ENCODE peak calls at places on chromosomes 1 and 21, in four cellular contexts. One of them, this sample, is unnamed. For H3K4me1, the result is how much of the 10 kb centered on the place peaks cover.

GRCh38 chr1:217924924-217925323 is 293.8 kb downstream of the SPATA17 start:
- DNase-seq in GM23248: peak
- DNase-seq in uterus: no peak
- DNase-seq in thoracic aorta: no peak
- DNase-seq in this sample: no peak

GRCh38 chr1:168689726-168690602 is 39.0 kb downstream of the DPT start:
- DNase-seq in uterus: no peak
- DNase-seq in GM23248: peak
- DNase-seq in thoracic aorta: no peak
- DNase-seq in this sample: no peak

GRCh38 chr21:31887596-31887920 is 14.7 kb downstream of the HUNK start:
- DNase-seq in thoracic aorta: no peak
- DNase-seq in GM23248: no peak
- DNase-seq in uterus: peak
- DNase-seq in this sample: no peak

GRCh38 chr1:228375578-228376261 is 30.9 kb downstream of the TRIM11 start:
- DNase-seq in thoracic aorta: no peak
- DNase-seq in GM23248: no peak
- DNase-seq in uterus: no peak
- DNase-seq in this sample: no peak

GRCh38 chr1:89087241-89087640 is 22.2 kb upstream of the GBP1 start:
- DNase-seq in thoracic aorta: no peak
- DNase-seq in GM23248: no peak
- DNase-seq in uterus: no peak
- DNase-seq in this sample: no peak

GRCh38 chr21:45576838-45577737 is 34.8 kb upstream of the SLC19A1 start:
- DNase-seq in thoracic aorta: no peak
- DNase-seq in uterus: peak
- DNase-seq in GM23248: no peak
- DNase-seq in this sample: no peak

GRCh38 chr1:215957692-215958091 is 390.6 kb downstream of the KCTD3 start:
- DNase-seq in uterus: no peak
- DNase-seq in thoracic aorta: no peak
- DNase-seq in GM23248: peak
- DNase-seq in this sample: no peak

GRCh38 chr1:89331890-89332289 is 32.0 kb upstream of the GBP6 start:
- DNase-seq in GM23248: no peak
- DNase-seq in uterus: no peak
- DNase-seq in thoracic aorta: no peak
- DNase-seq in this sample: no peak

GRCh38 chr1:29912413-29912812 is 676.1 kb downstream of the PTPRU start:
- DNase-seq in GM23248: peak
- DNase-seq in thoracic aorta: no peak
- DNase-seq in uterus: no peak
- DNase-seq in this sample: no peak

GRCh38 chr1:40708750-40709099 is 17.2 kb downstream of the NFYC start:
- DNase-seq in uterus: no peak
- DNase-seq in GM23248: peak
- DNase-seq in thoracic aorta: no peak
- DNase-seq in this sample: no peak

GRCh38 chr21:41615613-41616012 is 107.7 kb upstream of the TMPRSS2 start:
- DNase-seq in thoracic aorta: no peak
- DNase-seq in GM23248: peak
- DNase-seq in uterus: no peak
- DNase-seq in this sample: no peak

GRCh38 chr1:179706339-179706941 is 36.7 kb upstream of the FAM163A start:
- DNase-seq in thoracic aorta: no peak
- DNase-seq in GM23248: peak
- DNase-seq in uterus: peak
- DNase-seq in this sample: peak

GRCh38 chr21:33762798-33763572 is 120.7 kb downstream of the ITSN1 start:
- DNase-seq in thoracic aorta: no peak
- DNase-seq in uterus: no peak
- DNase-seq in GM23248: peak
- DNase-seq in this sample: no peak

GRCh38 chr1:8813991-8814390 is 3.4 kb downstream of the RERE start:
- DNase-seq in uterus: no peak
- DNase-seq in thoracic aorta: no peak
- DNase-seq in GM23248: peak
- DNase-seq in this sample: no peak

GRCh38 chr1:51234721-51235425 is 1.2 kb upstream of the RNF11 start:
- DNase-seq in GM23248: peak
- DNase-seq in thoracic aorta: peak
- DNase-seq in uterus: peak
- DNase-seq in this sample: peak

GRCh38 chr21:42746593-42747266 is 93.3 kb downstream of the PDE9A start:
- DNase-seq in GM23248: no peak
- DNase-seq in uterus: no peak
- DNase-seq in thoracic aorta: no peak
- DNase-seq in this sample: peak

GRCh38 chr1:61504840-61505239 is 220.1 kb downstream of the TM2D1 start:
- DNase-seq in thoracic aorta: no peak
- DNase-seq in GM23248: peak
- DNase-seq in uterus: no peak
- DNase-seq in this sample: no peak

GRCh38 chr1:62295921-62296451 is 23.2 kb downstream of the KANK4 start:
- DNase-seq in GM23248: peak
- DNase-seq in uterus: no peak
- DNase-seq in thoracic aorta: no peak
- DNase-seq in this sample: no peak

GRCh38 chr1:206537141-206537540 is 29.8 kb downstream of the RASSF5 start:
- DNase-seq in uterus: no peak
- DNase-seq in GM23248: no peak
- DNase-seq in thoracic aorta: no peak
- DNase-seq in this sample: no peak

GRCh38 chr1:206540044-206540758 is 32.9 kb downstream of the RASSF5 start:
- DNase-seq in uterus: peak
- DNase-seq in GM23248: peak
- DNase-seq in thoracic aorta: peak
- DNase-seq in this sample: peak

GRCh38 chr1:206541236-206541833 is 34.0 kb downstream of the RASSF5 start:
- DNase-seq in thoracic aorta: no peak
- DNase-seq in uterus: no peak
- DNase-seq in GM23248: no peak
- DNase-seq in this sample: no peak

GRCh38 chr1:206538086-206538781 is 30.9 kb downstream of the RASSF5 start:
- DNase-seq in uterus: no peak
- DNase-seq in thoracic aorta: no peak
- DNase-seq in GM23248: no peak
- DNase-seq in this sample: no peak

GRCh38 chr1:206538901-206539655 is 31.7 kb downstream of the RASSF5 start:
- DNase-seq in GM23248: no peak
- DNase-seq in uterus: no peak
- DNase-seq in thoracic aorta: no peak
- DNase-seq in this sample: no peak
- H3K4me1 ChIP-seq in GM23248: under half
- H3K4me1 ChIP-seq in uterus: under half
- H3K4me1 ChIP-seq in thoracic aorta: under half
- H3K4me1 ChIP-seq in this sample: under half

GRCh38 chr1:192559115-192560006 is 16.2 kb upstream of the RGS1 start:
- DNase-seq in GM23248: peak
- DNase-seq in uterus: no peak
- DNase-seq in thoracic aorta: no peak
- DNase-seq in this sample: no peak
- H3K27ac ChIP-seq in GM23248: peak
- H3K27ac ChIP-seq in uterus: peak
- H3K27ac ChIP-seq in thoracic aorta: peak
- H3K27ac ChIP-seq in this sample: peak

GRCh38 chr1:56548566-56548965 is 30.8 kb downstream of the PLPP3 start:
- DNase-seq in uterus: no peak
- DNase-seq in GM23248: peak
- DNase-seq in thoracic aorta: no peak
- DNase-seq in this sample: no peak

GRCh38 chr1:56543783-56544612 is 35.4 kb downstream of the PLPP3 start:
- DNase-seq in uterus: no peak
- DNase-seq in GM23248: no peak
- DNase-seq in thoracic aorta: no peak
- DNase-seq in this sample: no peak

GRCh38 chr1:56547977-56548376 is 31.4 kb downstream of the PLPP3 start:
- DNase-seq in GM23248: no peak
- DNase-seq in thoracic aorta: no peak
- DNase-seq in uterus: no peak
- DNase-seq in this sample: peak

GRCh38 chr1:56547473-56547872 is 31.9 kb downstream of the PLPP3 start:
- DNase-seq in GM23248: peak
- DNase-seq in uterus: no peak
- DNase-seq in thoracic aorta: no peak
- DNase-seq in this sample: no peak

DNA sequence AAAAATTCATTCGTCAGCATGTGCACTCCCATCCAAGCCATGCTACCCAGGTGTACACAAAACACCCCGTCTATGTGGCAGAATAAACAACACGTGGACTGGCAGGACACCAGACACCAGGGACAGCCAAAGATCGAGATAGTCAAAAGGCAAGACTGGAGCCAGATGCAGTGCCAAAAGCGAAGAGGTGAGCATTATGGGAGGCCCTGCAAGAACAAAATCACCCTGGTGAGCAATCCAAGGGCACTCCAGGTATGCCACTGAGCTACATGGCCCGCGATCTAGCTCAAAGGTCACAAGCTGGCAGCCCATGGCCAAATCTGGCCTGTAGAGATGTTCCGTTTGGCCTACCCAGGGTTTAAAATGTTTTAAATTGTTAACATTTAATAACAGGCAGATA is 33.7 kb downstream of the PLPP3 start:
- DNase-seq in GM23248: no peak
- DNase-seq in uterus: no peak
- DNase-seq in thoracic aorta: no peak
- DNase-seq in this sample: no peak
- H3K4me1 ChIP-seq in GM23248: under half
- H3K4me1 ChIP-seq in uterus: under half
- H3K4me1 ChIP-seq in thoracic aorta: under half
- H3K4me1 ChIP-seq in this sample: under half

GRCh38 chr1:18537386-18538306 is 56.9 kb downstream of the KLHDC7A start:
- DNase-seq in uterus: no peak
- DNase-seq in thoracic aorta: no peak
- DNase-seq in GM23248: no peak
- DNase-seq in this sample: no peak

GRCh38 chr1:18539171-18539570 is 58.4 kb downstream of the KLHDC7A start:
- DNase-seq in thoracic aorta: no peak
- DNase-seq in uterus: no peak
- DNase-seq in GM23248: no peak
- DNase-seq in this sample: no peak

GRCh38 chr1:18542351-18542750 is 61.6 kb downstream of the KLHDC7A start:
- DNase-seq in GM23248: no peak
- DNase-seq in thoracic aorta: no peak
- DNase-seq in uterus: no peak
- DNase-seq in this sample: no peak

GRCh38 chr1:18541046-18541795 is 60.5 kb downstream of the KLHDC7A start:
- DNase-seq in thoracic aorta: no peak
- DNase-seq in uterus: no peak
- DNase-seq in GM23248: no peak
- DNase-seq in this sample: no peak

GRCh38 chr1:18540136-18540765 is 59.5 kb downstream of the KLHDC7A start:
- DNase-seq in GM23248: no peak
- DNase-seq in thoracic aorta: no peak
- DNase-seq in uterus: no peak
- DNase-seq in this sample: no peak
- H3K27ac ChIP-seq in GM23248: no peak
- H3K27ac ChIP-seq in thoracic aorta: no peak
- H3K27ac ChIP-seq in uterus: no peak
- H3K27ac ChIP-seq in this sample: no peak

DNA sequence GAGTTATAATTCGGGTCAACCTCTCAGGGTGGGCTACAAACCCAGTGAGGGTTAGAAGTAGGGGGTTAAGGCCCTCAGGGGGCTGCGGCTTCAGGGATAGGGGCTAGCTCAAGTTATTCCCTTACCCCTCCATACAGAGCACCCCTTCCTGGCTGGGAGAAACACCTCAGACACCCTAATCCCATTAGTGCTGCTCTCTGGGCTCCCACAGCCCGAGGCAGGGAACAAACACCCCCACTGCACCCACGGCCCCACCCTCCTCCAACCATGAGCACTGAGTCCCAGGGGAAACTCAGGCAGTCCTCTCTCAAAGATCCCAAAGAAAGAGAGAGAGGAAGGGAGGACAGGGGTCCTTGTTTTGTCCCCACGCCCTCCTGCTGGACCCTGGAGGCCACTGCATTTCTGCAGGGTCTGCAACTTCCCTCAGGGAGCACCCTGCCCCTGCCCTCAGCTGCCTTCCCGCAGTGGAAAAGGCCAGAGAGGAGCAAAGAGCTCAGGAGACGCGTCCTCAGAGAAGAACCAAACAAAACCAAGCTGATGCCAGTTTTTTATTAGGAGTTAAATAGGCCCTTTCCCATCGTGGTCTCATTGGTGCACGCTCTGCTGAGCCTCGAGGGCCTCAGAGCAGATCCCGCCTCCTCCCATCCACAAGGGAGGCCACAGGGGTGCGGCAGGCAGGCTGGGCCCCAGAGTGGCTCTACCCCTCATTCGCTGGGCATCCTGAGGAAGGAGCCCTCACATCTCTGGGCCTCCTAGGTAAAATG is 1.4 kb upstream of the S100A4 start:
- DNase-seq in GM23248: peak
- DNase-seq in uterus: no peak
- DNase-seq in thoracic aorta: no peak
- DNase-seq in this sample: peak
- H3K4me1 ChIP-seq in GM23248: half or more
- H3K4me1 ChIP-seq in uterus: under half
- H3K4me1 ChIP-seq in thoracic aorta: half or more
- H3K4me1 ChIP-seq in this sample: under half

GRCh38 chr1:152999818-153000217 is 1.7 kb upstream of the SPRR3 start:
- DNase-seq in GM23248: no peak
- DNase-seq in thoracic aorta: no peak
- DNase-seq in uterus: no peak
- DNase-seq in this sample: no peak
- H3K27ac ChIP-seq in GM23248: no peak
- H3K27ac ChIP-seq in thoracic aorta: no peak
- H3K27ac ChIP-seq in uterus: no peak
- H3K27ac ChIP-seq in this sample: no peak

GRCh38 chr1:32650752-32651460 is at the start of gene RBBP4:
- DNase-seq in thoracic aorta: peak
- DNase-seq in GM23248: peak
- DNase-seq in uterus: peak
- DNase-seq in this sample: peak
- H3K4me1 ChIP-seq in thoracic aorta: under half
- H3K4me1 ChIP-seq in GM23248: under half
- H3K4me1 ChIP-seq in uterus: under half
- H3K4me1 ChIP-seq in this sample: under half

DNA sequence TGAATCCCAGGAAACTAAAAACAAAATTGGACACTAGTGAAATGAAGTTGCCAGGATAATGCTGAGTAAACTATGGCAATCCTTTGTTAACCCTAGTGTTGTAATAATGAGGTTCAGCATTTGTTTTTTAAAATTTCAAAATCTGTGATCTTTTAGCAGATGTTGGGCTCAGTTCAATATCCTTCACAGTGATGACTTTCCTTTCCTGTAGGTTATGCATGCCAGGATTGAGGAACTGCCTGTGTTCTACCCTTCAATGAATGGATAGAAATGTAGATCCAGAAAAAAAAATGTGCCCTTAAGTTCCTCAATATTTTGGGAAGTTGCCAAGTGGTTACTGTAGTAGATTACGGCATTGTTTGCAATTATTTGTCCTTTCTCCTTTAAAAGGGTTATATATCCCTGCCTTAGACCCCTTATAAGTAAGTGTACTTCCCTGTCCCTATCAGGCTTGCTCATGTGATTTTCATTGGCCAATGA is 35.5 kb upstream of the IRF2BP2 start:
- DNase-seq in GM23248: peak
- DNase-seq in thoracic aorta: no peak
- DNase-seq in uterus: no peak
- DNase-seq in this sample: no peak
- H3K27ac ChIP-seq in GM23248: no peak
- H3K27ac ChIP-seq in thoracic aorta: no peak
- H3K27ac ChIP-seq in uterus: no peak
- H3K27ac ChIP-seq in this sample: peak

This sample was measured in transverse colon.